ENCODE peak calls at places on chromosomes 4 and X, in five cellular contexts. M is ovary, G is transverse colon, J is cardiac fibroblast, B is GM20000. N is an unnamed sample.

GRCh38 chr4:26065833-26066232 is 151.8 kb downstream of the SMIM20 start:
- DNase-seq in M (no peak), G (no peak), J (no peak), B (no peak), N (no peak)

GRCh38 chr4:79578613-79579012 is 170.6 kb upstream of the GK2 start:
- DNase-seq in M (no peak), G (no peak), J (no peak), B (no peak), N (no peak)

GRCh38 chr4:8278421-8279287 is 9.1 kb downstream of the HTRA3 start:
- DNase-seq in M (peak), G (no peak), J (peak), B (no peak), N (peak)

GRCh38 chrX:129663171-129663570 is 8.4 kb upstream of the APLN start:
- DNase-seq in M (no peak), G (no peak), J (peak), B (no peak), N (no peak)

GRCh38 chr4:48651869-48652447 is 128.1 kb downstream of the FRYL start:
- DNase-seq in M (no peak), G (no peak), J (peak), B (no peak), N (peak)

GRCh38 chrX:139738581-139738980 is 30.6 kb upstream of the MCF2 start:
- DNase-seq in M (no peak), G (no peak), J (peak), B (no peak), N (no peak)

GRCh38 chr4:159649237-159649636 is 546.4 kb downstream of the RAPGEF2 start:
- DNase-seq in M (no peak), G (no peak), J (no peak), B (no peak), N (no peak)

GRCh38 chrX:121479406-121479805 is 432.0 kb downstream of the GLUD2 start:
- DNase-seq in M (no peak), G (no peak), J (peak), B (no peak), N (no peak)

GRCh38 chrX:20711366-20711765 is 444.7 kb upstream of the RPS6KA3 start:
- DNase-seq in M (no peak), G (no peak), J (no peak), B (no peak), N (no peak)

GRCh38 chrX:110410598-110410997 is 52.0 kb downstream of the RTL9 start:
- DNase-seq in M (no peak), G (no peak), J (no peak), B (no peak), N (no peak)

GRCh38 chr4:42280327-42281095 is 116.8 kb upstream of the SHISA3 start:
- DNase-seq in M (no peak), G (no peak), J (peak), B (peak), N (no peak)

GRCh38 chr4:7335363-7336066 is 99.2 kb downstream of the PSAPL1 start:
- DNase-seq in M (peak), G (peak), J (peak), B (peak), N (no peak)

GRCh38 chr4:65845169-65845568 is 174.9 kb upstream of the EPHA5 start:
- DNase-seq in M (no peak), G (no peak), J (no peak), B (no peak), N (no peak)

GRCh38 chrX:77275392-77275791 is 171.8 kb upstream of the FGF16 start:
- DNase-seq in M (no peak), G (no peak), J (peak), B (no peak), N (no peak)

GRCh38 chrX:68982476-68982875 is 153.7 kb downstream of the EFNB1 start:
- DNase-seq in M (no peak), G (no peak), J (no peak), B (no peak), N (no peak)

GRCh38 chr4:136558940-136559494 is 973.3 kb downstream of the PCDH18 start:
- DNase-seq in M (no peak), G (no peak), J (no peak), B (no peak), N (no peak)

GRCh38 chr4:1793496-1793840 is 375 bp downstream of the FGFR3 start:
- DNase-seq in M (peak), G (peak), J (peak), B (peak), N (no peak)

GRCh38 chrX:48956728-48957414 is 536 bp downstream of the OTUD5 start:
- DNase-seq in M (peak), G (peak), J (no peak), B (no peak), N (no peak)

GRCh38 chr4:48162162-48162561 is 28.1 kb upstream of the TXK start:
- DNase-seq in M (no peak), G (no peak), J (peak), B (no peak), N (no peak)

GRCh38 chrX:136608295-136608933 is 39.5 kb upstream of the CD40LG start:
- DNase-seq in M (peak), G (peak), J (peak), B (no peak), N (no peak)

GRCh38 chr4:87240341-87240740 is 19.9 kb upstream of the KLHL8 start:
- DNase-seq in M (no peak), G (no peak), J (no peak), B (no peak), N (no peak)

GRCh38 chrX:78237127-78237526 is 90.3 kb downstream of the CYSLTR1 start:
- DNase-seq in M (no peak), G (no peak), J (no peak), B (no peak), N (no peak)

GRCh38 chr4:2786152-2786671 is 6.7 kb upstream of the SH3BP2 start:
- DNase-seq in M (no peak), G (peak), J (no peak), B (peak), N (no peak)

GRCh38 chr4:52873191-52873590 is 11.1 kb downstream of the RASL11B start:
- DNase-seq in M (no peak), G (peak), J (no peak), B (no peak), N (no peak)

GRCh38 chr4:85474818-85475630 is at the start of gene ARHGAP24:
- DNase-seq in M (peak), G (peak), J (peak), B (peak), N (peak)

GRCh38 chrX:148380614-148381561 is 119.5 kb upstream of the AFF2 start:
- DNase-seq in M (no peak), G (peak), J (no peak), B (peak), N (no peak)

DNA sequence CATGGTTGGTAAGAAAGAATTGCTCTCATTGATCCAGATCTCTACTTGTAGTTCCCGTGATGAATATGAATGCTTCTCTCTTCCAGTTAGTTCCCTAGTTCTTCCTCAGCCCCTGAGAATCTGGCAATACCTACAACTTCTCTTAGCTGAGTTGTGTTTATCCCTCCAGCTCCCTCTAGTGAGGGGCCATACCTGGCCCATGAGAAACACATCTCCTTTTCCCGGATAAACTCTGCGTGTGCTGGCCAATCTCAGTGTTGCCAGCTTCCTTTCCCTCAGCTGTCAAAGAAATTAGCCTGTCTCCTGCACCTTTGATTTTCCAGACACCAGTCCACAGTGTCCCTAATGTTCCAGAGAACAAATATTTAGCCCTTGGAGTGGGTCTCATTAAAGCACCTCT is 5.7 kb downstream of the CBLL2 start:
- DNase-seq in M (no peak), G (no peak), J (peak), B (no peak), N (no peak)
- TF ChIP-seq CTCF in M (no peak), G (no peak), J (no peak), B (no peak), N (peak)

GRCh38 chrX:3449287-3449686 is 102.8 kb upstream of the MXRA5 start:
- DNase-seq in M (no peak), G (no peak), J (no peak), B (no peak), N (peak)
- TF ChIP-seq CTCF in M (no peak), G (no peak), J (no peak), B (no peak), N (no peak)

GRCh38 chrX:10327651-10328050 is 170.9 kb downstream of the CLCN4 start:
- DNase-seq in M (no peak), G (no peak), J (peak), B (no peak), N (no peak)

GRCh38 chrX:10325606-10326005 is 168.8 kb downstream of the CLCN4 start:
- DNase-seq in M (no peak), G (no peak), J (peak), B (no peak), N (no peak)

GRCh38 chrX:10329984-10330383 is 173.2 kb downstream of the CLCN4 start:
- DNase-seq in M (no peak), G (no peak), J (no peak), B (no peak), N (no peak)

GRCh38 chrX:10326578-10326977 is 169.8 kb downstream of the CLCN4 start:
- DNase-seq in M (no peak), G (no peak), J (peak), B (no peak), N (no peak)
- TF ChIP-seq CTCF in M (no peak), G (no peak), J (peak), B (peak), N (peak)

DNA sequence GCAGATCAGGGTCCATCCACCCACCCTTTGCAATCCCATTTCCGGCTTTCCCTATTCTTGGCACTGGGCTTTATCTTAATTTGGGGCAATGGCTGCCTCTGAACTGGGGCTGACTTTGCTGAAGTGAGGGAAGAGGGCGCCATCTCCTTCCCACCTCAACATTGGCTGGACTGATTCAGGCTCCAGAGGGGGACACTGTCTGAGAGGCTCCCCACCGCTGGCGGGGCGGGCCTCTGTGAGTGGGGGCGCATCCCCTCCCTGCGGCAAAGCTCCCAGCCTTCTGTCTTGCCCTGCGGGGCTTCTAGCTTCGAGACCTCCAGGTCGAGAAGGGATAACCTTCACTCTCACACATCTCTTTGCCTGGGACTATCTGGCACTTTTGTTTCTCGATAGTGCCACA is 85.8 kb downstream of the PHKA2 start:
- DNase-seq in M (no peak), G (no peak), J (no peak), B (no peak), N (no peak)
- TF ChIP-seq CTCF in M (no peak), G (no peak), J (no peak), B (no peak), N (no peak)

N was measured in BJ.